ENCODE peak calls at places on chromosomes 3 and 15, in six cellular contexts. One of them, this sample, is unnamed.

GRCh38 chr3:100893108-100893507 is 100.1 kb downstream of the ABI3BP start:
- DNase-seq in stimulated activated naive B cell treated with anti-CD40 and anti-IgM and Interleukin-4, amounts not matched to agents 10 μg/mL and 1 μg/mL and 100 μg/mL, for 72 hours: no peak
- DNase-seq in Caco-2: no peak
- DNase-seq in left kidney: no peak
- DNase-seq in CD4-positive, alpha-beta T cell: no peak
- DNase-seq in astrocyte of the spinal cord: no peak
- DNase-seq in this sample: no peak

GRCh38 chr3:127352612-127353011 is 64.8 kb upstream of the PRR20G start:
- DNase-seq in left kidney: no peak
- DNase-seq in Caco-2: no peak
- DNase-seq in astrocyte of the spinal cord: no peak
- DNase-seq in stimulated activated naive B cell treated with anti-CD40 and anti-IgM and Interleukin-4, amounts not matched to agents 10 μg/mL and 1 μg/mL and 100 μg/mL, for 72 hours: no peak
- DNase-seq in CD4-positive, alpha-beta T cell: no peak
- DNase-seq in this sample: no peak

GRCh38 chr3:186520957-186521842 is 23.0 kb downstream of the CRYGS start:
- DNase-seq in left kidney: peak
- DNase-seq in CD4-positive, alpha-beta T cell: no peak
- DNase-seq in astrocyte of the spinal cord: no peak
- DNase-seq in stimulated activated naive B cell treated with anti-CD40 and anti-IgM and Interleukin-4, amounts not matched to agents 10 μg/mL and 1 μg/mL and 100 μg/mL, for 72 hours: peak
- DNase-seq in Caco-2: no peak
- DNase-seq in this sample: no peak

GRCh38 chr3:67090472-67090871 is 92.4 kb downstream of the KBTBD8 start:
- DNase-seq in CD4-positive, alpha-beta T cell: no peak
- DNase-seq in astrocyte of the spinal cord: peak
- DNase-seq in stimulated activated naive B cell treated with anti-CD40 and anti-IgM and Interleukin-4, amounts not matched to agents 10 μg/mL and 1 μg/mL and 100 μg/mL, for 72 hours: no peak
- DNase-seq in left kidney: no peak
- DNase-seq in Caco-2: no peak
- DNase-seq in this sample: no peak

GRCh38 chr3:12629560-12629959 is 34.4 kb downstream of the RAF1 start:
- DNase-seq in astrocyte of the spinal cord: peak
- DNase-seq in Caco-2: no peak
- DNase-seq in CD4-positive, alpha-beta T cell: no peak
- DNase-seq in left kidney: no peak
- DNase-seq in stimulated activated naive B cell treated with anti-CD40 and anti-IgM and Interleukin-4, amounts not matched to agents 10 μg/mL and 1 μg/mL and 100 μg/mL, for 72 hours: no peak
- DNase-seq in this sample: no peak

GRCh38 chr3:116905805-116906204 is 196.2 kb downstream of the TUSC7 start:
- DNase-seq in Caco-2: no peak
- DNase-seq in stimulated activated naive B cell treated with anti-CD40 and anti-IgM and Interleukin-4, amounts not matched to agents 10 μg/mL and 1 μg/mL and 100 μg/mL, for 72 hours: no peak
- DNase-seq in CD4-positive, alpha-beta T cell: no peak
- DNase-seq in astrocyte of the spinal cord: no peak
- DNase-seq in left kidney: no peak
- DNase-seq in this sample: no peak

GRCh38 chr15:25710184-25710583 is 152.9 kb downstream of the ATP10A start:
- DNase-seq in astrocyte of the spinal cord: no peak
- DNase-seq in CD4-positive, alpha-beta T cell: peak
- DNase-seq in stimulated activated naive B cell treated with anti-CD40 and anti-IgM and Interleukin-4, amounts not matched to agents 10 μg/mL and 1 μg/mL and 100 μg/mL, for 72 hours: peak
- DNase-seq in Caco-2: peak
- DNase-seq in left kidney: peak
- DNase-seq in this sample: peak

GRCh38 chr3:142886938-142887337 is 1.9 kb downstream of the PCOLCE2 start:
- DNase-seq in stimulated activated naive B cell treated with anti-CD40 and anti-IgM and Interleukin-4, amounts not matched to agents 10 μg/mL and 1 μg/mL and 100 μg/mL, for 72 hours: no peak
- DNase-seq in left kidney: no peak
- DNase-seq in CD4-positive, alpha-beta T cell: no peak
- DNase-seq in astrocyte of the spinal cord: peak
- DNase-seq in Caco-2: no peak
- DNase-seq in this sample: no peak

GRCh38 chr3:12454076-12454807 is 30.0 kb upstream of the TSEN2 start:
- DNase-seq in Caco-2: no peak
- DNase-seq in left kidney: no peak
- DNase-seq in stimulated activated naive B cell treated with anti-CD40 and anti-IgM and Interleukin-4, amounts not matched to agents 10 μg/mL and 1 μg/mL and 100 μg/mL, for 72 hours: no peak
- DNase-seq in CD4-positive, alpha-beta T cell: no peak
- DNase-seq in astrocyte of the spinal cord: no peak
- DNase-seq in this sample: no peak

GRCh38 chr3:110126065-110126464 is 788.7 kb upstream of the DPPA4 start:
- DNase-seq in CD4-positive, alpha-beta T cell: no peak
- DNase-seq in stimulated activated naive B cell treated with anti-CD40 and anti-IgM and Interleukin-4, amounts not matched to agents 10 μg/mL and 1 μg/mL and 100 μg/mL, for 72 hours: no peak
- DNase-seq in left kidney: no peak
- DNase-seq in Caco-2: no peak
- DNase-seq in astrocyte of the spinal cord: no peak
- DNase-seq in this sample: no peak

GRCh38 chr3:188993140-188993539 is 178.6 kb upstream of the TPRG1 start:
- DNase-seq in Caco-2: no peak
- DNase-seq in astrocyte of the spinal cord: no peak
- DNase-seq in stimulated activated naive B cell treated with anti-CD40 and anti-IgM and Interleukin-4, amounts not matched to agents 10 μg/mL and 1 μg/mL and 100 μg/mL, for 72 hours: no peak
- DNase-seq in left kidney: no peak
- DNase-seq in CD4-positive, alpha-beta T cell: no peak
- DNase-seq in this sample: no peak

GRCh38 chr3:430186-430585 is 233.6 kb downstream of the CHL1 start:
- DNase-seq in CD4-positive, alpha-beta T cell: no peak
- DNase-seq in left kidney: no peak
- DNase-seq in stimulated activated naive B cell treated with anti-CD40 and anti-IgM and Interleukin-4, amounts not matched to agents 10 μg/mL and 1 μg/mL and 100 μg/mL, for 72 hours: no peak
- DNase-seq in astrocyte of the spinal cord: no peak
- DNase-seq in Caco-2: no peak
- DNase-seq in this sample: no peak

GRCh38 chr3:16239776-16240175 is 25.0 kb downstream of the DPH3 start:
- DNase-seq in Caco-2: no peak
- DNase-seq in astrocyte of the spinal cord: no peak
- DNase-seq in CD4-positive, alpha-beta T cell: no peak
- DNase-seq in left kidney: no peak
- DNase-seq in stimulated activated naive B cell treated with anti-CD40 and anti-IgM and Interleukin-4, amounts not matched to agents 10 μg/mL and 1 μg/mL and 100 μg/mL, for 72 hours: no peak
- DNase-seq in this sample: no peak

GRCh38 chr3:17577795-17578520 is 164.5 kb downstream of the TBC1D5 start:
- DNase-seq in astrocyte of the spinal cord: no peak
- DNase-seq in stimulated activated naive B cell treated with anti-CD40 and anti-IgM and Interleukin-4, amounts not matched to agents 10 μg/mL and 1 μg/mL and 100 μg/mL, for 72 hours: no peak
- DNase-seq in Caco-2: no peak
- DNase-seq in CD4-positive, alpha-beta T cell: no peak
- DNase-seq in left kidney: peak
- DNase-seq in this sample: no peak

GRCh38 chr15:75822685-75823278 is 20.5 kb upstream of the UBE2Q2 start:
- DNase-seq in astrocyte of the spinal cord: no peak
- DNase-seq in CD4-positive, alpha-beta T cell: no peak
- DNase-seq in stimulated activated naive B cell treated with anti-CD40 and anti-IgM and Interleukin-4, amounts not matched to agents 10 μg/mL and 1 μg/mL and 100 μg/mL, for 72 hours: no peak
- DNase-seq in left kidney: peak
- DNase-seq in Caco-2: no peak
- DNase-seq in this sample: no peak

GRCh38 chr3:196080997-196081833 is 675 bp downstream of the TFRC start:
- DNase-seq in astrocyte of the spinal cord: peak
- DNase-seq in CD4-positive, alpha-beta T cell: peak
- DNase-seq in left kidney: peak
- DNase-seq in Caco-2: peak
- DNase-seq in stimulated activated naive B cell treated with anti-CD40 and anti-IgM and Interleukin-4, amounts not matched to agents 10 μg/mL and 1 μg/mL and 100 μg/mL, for 72 hours: peak
- DNase-seq in this sample: peak

GRCh38 chr3:46923559-46924350 is 46.2 kb downstream of the PTH1R start:
- DNase-seq in left kidney: peak
- DNase-seq in Caco-2: peak
- DNase-seq in CD4-positive, alpha-beta T cell: peak
- DNase-seq in stimulated activated naive B cell treated with anti-CD40 and anti-IgM and Interleukin-4, amounts not matched to agents 10 μg/mL and 1 μg/mL and 100 μg/mL, for 72 hours: no peak
- DNase-seq in astrocyte of the spinal cord: peak
- DNase-seq in this sample: peak

This sample was measured in CD8-positive, alpha-beta T cell.